ENCODE peak calls at places on chromosomes 12 and 14, in eight cellular contexts. One of them, this sample, is unnamed.

GRCh38 chr14:66244834-66245233 is 241.3 kb upstream of the CCDC196 start:
- DNase-seq in cardiac fibroblast: no peak
- DNase-seq in ureter: no peak
- DNase-seq in activated CD4-positive, alpha-beta T cell treated with anti-CD3 and anti-CD28 coated beads for 24 hours: no peak
- DNase-seq in EH: no peak
- DNase-seq in NCI-H1105 treated with DMSO at 0.1 percent for 48 hours: no peak
- DNase-seq in glutamatergic neuron: no peak
- DNase-seq in 8988T: no peak
- DNase-seq in this sample: no peak

GRCh38 chr12:82904219-82904795 is 217.6 kb downstream of the TMTC2 start:
- DNase-seq in cardiac fibroblast: peak
- DNase-seq in ureter: no peak
- DNase-seq in activated CD4-positive, alpha-beta T cell treated with anti-CD3 and anti-CD28 coated beads for 24 hours: no peak
- DNase-seq in EH: no peak
- DNase-seq in NCI-H1105 treated with DMSO at 0.1 percent for 48 hours: no peak
- DNase-seq in glutamatergic neuron: no peak
- DNase-seq in 8988T: no peak
- DNase-seq in this sample: no peak

GRCh38 chr14:92967346-92967926 is 44.5 kb downstream of the CHGA start:
- DNase-seq in cardiac fibroblast: peak
- DNase-seq in ureter: no peak
- DNase-seq in activated CD4-positive, alpha-beta T cell treated with anti-CD3 and anti-CD28 coated beads for 24 hours: no peak
- DNase-seq in EH: peak
- DNase-seq in NCI-H1105 treated with DMSO at 0.1 percent for 48 hours: no peak
- DNase-seq in glutamatergic neuron: no peak
- DNase-seq in 8988T: no peak
- DNase-seq in this sample: no peak

GRCh38 chr12:34606749-34607519 is 584.6 kb downstream of the ALG10 start:
- DNase-seq in cardiac fibroblast: no peak
- DNase-seq in ureter: no peak
- DNase-seq in activated CD4-positive, alpha-beta T cell treated with anti-CD3 and anti-CD28 coated beads for 24 hours: no peak
- DNase-seq in EH: no peak
- DNase-seq in NCI-H1105 treated with DMSO at 0.1 percent for 48 hours: no peak
- DNase-seq in glutamatergic neuron: no peak
- DNase-seq in 8988T: no peak
- DNase-seq in this sample: no peak

GRCh38 chr14:103336191-103336590 is 2.2 kb downstream of the EIF5 start:
- DNase-seq in cardiac fibroblast: no peak
- DNase-seq in ureter: no peak
- DNase-seq in activated CD4-positive, alpha-beta T cell treated with anti-CD3 and anti-CD28 coated beads for 24 hours: no peak
- DNase-seq in EH: no peak
- DNase-seq in NCI-H1105 treated with DMSO at 0.1 percent for 48 hours: no peak
- DNase-seq in glutamatergic neuron: no peak
- DNase-seq in 8988T: no peak
- DNase-seq in this sample: no peak

GRCh38 chr12:131260251-131260905 is 306.7 kb downstream of the ADGRD1 start:
- DNase-seq in cardiac fibroblast: no peak
- DNase-seq in ureter: no peak
- DNase-seq in activated CD4-positive, alpha-beta T cell treated with anti-CD3 and anti-CD28 coated beads for 24 hours: no peak
- DNase-seq in EH: no peak
- DNase-seq in NCI-H1105 treated with DMSO at 0.1 percent for 48 hours: no peak
- DNase-seq in glutamatergic neuron: no peak
- DNase-seq in 8988T: no peak
- DNase-seq in this sample: no peak

GRCh38 chr14:86420131-86420530 is 890.2 kb downstream of the FLRT2 start:
- DNase-seq in cardiac fibroblast: peak
- DNase-seq in ureter: no peak
- DNase-seq in activated CD4-positive, alpha-beta T cell treated with anti-CD3 and anti-CD28 coated beads for 24 hours: no peak
- DNase-seq in EH: no peak
- DNase-seq in NCI-H1105 treated with DMSO at 0.1 percent for 48 hours: no peak
- DNase-seq in glutamatergic neuron: no peak
- DNase-seq in 8988T: no peak
- DNase-seq in this sample: no peak

GRCh38 chr14:31978423-31978822 is 98.7 kb upstream of the ARHGAP5 start:
- DNase-seq in cardiac fibroblast: no peak
- DNase-seq in ureter: no peak
- DNase-seq in activated CD4-positive, alpha-beta T cell treated with anti-CD3 and anti-CD28 coated beads for 24 hours: no peak
- DNase-seq in EH: no peak
- DNase-seq in NCI-H1105 treated with DMSO at 0.1 percent for 48 hours: no peak
- DNase-seq in glutamatergic neuron: no peak
- DNase-seq in 8988T: no peak
- DNase-seq in this sample: no peak

GRCh38 chr14:24542346-24542936 is 33.6 kb downstream of the CTSG start:
- DNase-seq in cardiac fibroblast: no peak
- DNase-seq in ureter: no peak
- DNase-seq in activated CD4-positive, alpha-beta T cell treated with anti-CD3 and anti-CD28 coated beads for 24 hours: no peak
- DNase-seq in EH: peak
- DNase-seq in NCI-H1105 treated with DMSO at 0.1 percent for 48 hours: no peak
- DNase-seq in glutamatergic neuron: no peak
- DNase-seq in 8988T: no peak
- DNase-seq in this sample: no peak

GRCh38 chr14:103453791-103454190 is 68.6 kb downstream of the MARK3 start:
- DNase-seq in cardiac fibroblast: no peak
- DNase-seq in ureter: no peak
- DNase-seq in activated CD4-positive, alpha-beta T cell treated with anti-CD3 and anti-CD28 coated beads for 24 hours: no peak
- DNase-seq in EH: no peak
- DNase-seq in NCI-H1105 treated with DMSO at 0.1 percent for 48 hours: no peak
- DNase-seq in glutamatergic neuron: no peak
- DNase-seq in 8988T: no peak
- DNase-seq in this sample: no peak

GRCh38 chr14:94753067-94753466 is 16.8 kb downstream of the GSC start:
- DNase-seq in cardiac fibroblast: no peak
- DNase-seq in ureter: no peak
- DNase-seq in activated CD4-positive, alpha-beta T cell treated with anti-CD3 and anti-CD28 coated beads for 24 hours: no peak
- DNase-seq in EH: no peak
- DNase-seq in NCI-H1105 treated with DMSO at 0.1 percent for 48 hours: no peak
- DNase-seq in glutamatergic neuron: no peak
- DNase-seq in 8988T: no peak
- DNase-seq in this sample: no peak

GRCh38 chr12:90572778-90573177 is 382.2 kb downstream of the CCER1 start:
- DNase-seq in cardiac fibroblast: no peak
- DNase-seq in ureter: no peak
- DNase-seq in activated CD4-positive, alpha-beta T cell treated with anti-CD3 and anti-CD28 coated beads for 24 hours: no peak
- DNase-seq in EH: no peak
- DNase-seq in NCI-H1105 treated with DMSO at 0.1 percent for 48 hours: no peak
- DNase-seq in glutamatergic neuron: no peak
- DNase-seq in 8988T: no peak
- DNase-seq in this sample: no peak

GRCh38 chr14:28652782-28653181 is 113.8 kb upstream of the FOXG1 start:
- DNase-seq in cardiac fibroblast: peak
- DNase-seq in ureter: no peak
- DNase-seq in activated CD4-positive, alpha-beta T cell treated with anti-CD3 and anti-CD28 coated beads for 24 hours: no peak
- DNase-seq in EH: peak
- DNase-seq in NCI-H1105 treated with DMSO at 0.1 percent for 48 hours: no peak
- DNase-seq in glutamatergic neuron: no peak
- DNase-seq in 8988T: no peak
- DNase-seq in this sample: no peak

GRCh38 chr14:31025335-31026075 is at the start of gene AP4S1:
- DNase-seq in cardiac fibroblast: no peak
- DNase-seq in ureter: peak
- DNase-seq in activated CD4-positive, alpha-beta T cell treated with anti-CD3 and anti-CD28 coated beads for 24 hours: peak
- DNase-seq in EH: peak
- DNase-seq in NCI-H1105 treated with DMSO at 0.1 percent for 48 hours: peak
- DNase-seq in glutamatergic neuron: peak
- DNase-seq in 8988T: no peak
- DNase-seq in this sample: peak

GRCh38 chr14:101410126-101410525 is 151.2 kb upstream of the DIO3 start:
- DNase-seq in cardiac fibroblast: no peak
- DNase-seq in ureter: no peak
- DNase-seq in activated CD4-positive, alpha-beta T cell treated with anti-CD3 and anti-CD28 coated beads for 24 hours: no peak
- DNase-seq in EH: no peak
- DNase-seq in NCI-H1105 treated with DMSO at 0.1 percent for 48 hours: no peak
- DNase-seq in glutamatergic neuron: no peak
- DNase-seq in 8988T: no peak
- DNase-seq in this sample: no peak

GRCh38 chr12:74896186-74896585 is 313.5 kb downstream of the KCNC2 start:
- DNase-seq in cardiac fibroblast: no peak
- DNase-seq in ureter: no peak
- DNase-seq in activated CD4-positive, alpha-beta T cell treated with anti-CD3 and anti-CD28 coated beads for 24 hours: no peak
- DNase-seq in EH: no peak
- DNase-seq in NCI-H1105 treated with DMSO at 0.1 percent for 48 hours: no peak
- DNase-seq in glutamatergic neuron: no peak
- DNase-seq in 8988T: no peak
- DNase-seq in this sample: no peak

GRCh38 chr14:53367631-53368030 is 214.5 kb upstream of the DDHD1 start:
- DNase-seq in cardiac fibroblast: peak
- DNase-seq in ureter: no peak
- DNase-seq in activated CD4-positive, alpha-beta T cell treated with anti-CD3 and anti-CD28 coated beads for 24 hours: no peak
- DNase-seq in EH: peak
- DNase-seq in NCI-H1105 treated with DMSO at 0.1 percent for 48 hours: no peak
- DNase-seq in glutamatergic neuron: no peak
- DNase-seq in 8988T: no peak
- DNase-seq in this sample: no peak

GRCh38 chr14:104135121-104135903 is 3.1 kb upstream of the KIF26A start:
- DNase-seq in cardiac fibroblast: no peak
- DNase-seq in ureter: no peak
- DNase-seq in activated CD4-positive, alpha-beta T cell treated with anti-CD3 and anti-CD28 coated beads for 24 hours: no peak
- DNase-seq in EH: no peak
- DNase-seq in NCI-H1105 treated with DMSO at 0.1 percent for 48 hours: no peak
- DNase-seq in glutamatergic neuron: peak
- DNase-seq in 8988T: peak
- DNase-seq in this sample: no peak

GRCh38 chr12:124583854-124584253 is 16.4 kb upstream of the NCOR2 start:
- DNase-seq in cardiac fibroblast: no peak
- DNase-seq in ureter: no peak
- DNase-seq in activated CD4-positive, alpha-beta T cell treated with anti-CD3 and anti-CD28 coated beads for 24 hours: no peak
- DNase-seq in EH: no peak
- DNase-seq in NCI-H1105 treated with DMSO at 0.1 percent for 48 hours: no peak
- DNase-seq in glutamatergic neuron: no peak
- DNase-seq in 8988T: no peak
- DNase-seq in this sample: no peak

GRCh38 chr12:67991158-67991557 is 1.9 kb downstream of the IFNG-AS1 start:
- DNase-seq in cardiac fibroblast: no peak
- DNase-seq in ureter: no peak
- DNase-seq in activated CD4-positive, alpha-beta T cell treated with anti-CD3 and anti-CD28 coated beads for 24 hours: no peak
- DNase-seq in EH: no peak
- DNase-seq in NCI-H1105 treated with DMSO at 0.1 percent for 48 hours: no peak
- DNase-seq in glutamatergic neuron: peak
- DNase-seq in 8988T: no peak
- DNase-seq in this sample: no peak

GRCh38 chr14:75476274-75476995 is 45.8 kb upstream of the BATF start:
- DNase-seq in cardiac fibroblast: peak
- DNase-seq in ureter: no peak
- DNase-seq in activated CD4-positive, alpha-beta T cell treated with anti-CD3 and anti-CD28 coated beads for 24 hours: no peak
- DNase-seq in EH: no peak
- DNase-seq in NCI-H1105 treated with DMSO at 0.1 percent for 48 hours: no peak
- DNase-seq in glutamatergic neuron: no peak
- DNase-seq in 8988T: no peak
- DNase-seq in this sample: no peak

GRCh38 chr14:69571879-69572633 is 2.6 kb downstream of the CCDC177 start:
- DNase-seq in cardiac fibroblast: peak
- DNase-seq in ureter: no peak
- DNase-seq in activated CD4-positive, alpha-beta T cell treated with anti-CD3 and anti-CD28 coated beads for 24 hours: no peak
- DNase-seq in EH: peak
- DNase-seq in NCI-H1105 treated with DMSO at 0.1 percent for 48 hours: no peak
- DNase-seq in glutamatergic neuron: peak
- DNase-seq in 8988T: peak
- DNase-seq in this sample: no peak

GRCh38 chr12:4934651-4935050 is 24.9 kb downstream of the KCNA1 start:
- DNase-seq in cardiac fibroblast: no peak
- DNase-seq in ureter: no peak
- DNase-seq in activated CD4-positive, alpha-beta T cell treated with anti-CD3 and anti-CD28 coated beads for 24 hours: no peak
- DNase-seq in EH: no peak
- DNase-seq in NCI-H1105 treated with DMSO at 0.1 percent for 48 hours: peak
- DNase-seq in glutamatergic neuron: no peak
- DNase-seq in 8988T: no peak
- DNase-seq in this sample: no peak

GRCh38 chr12:48199784-48200198 is 3.3 kb downstream of the OR10AD1 start:
- DNase-seq in cardiac fibroblast: peak
- DNase-seq in ureter: no peak
- DNase-seq in activated CD4-positive, alpha-beta T cell treated with anti-CD3 and anti-CD28 coated beads for 24 hours: no peak
- DNase-seq in EH: peak
- DNase-seq in NCI-H1105 treated with DMSO at 0.1 percent for 48 hours: no peak
- DNase-seq in glutamatergic neuron: no peak
- DNase-seq in 8988T: no peak
- DNase-seq in this sample: peak

GRCh38 chr12:65779091-65779642 is 45.1 kb upstream of the HMGA2 start:
- DNase-seq in cardiac fibroblast: peak
- DNase-seq in ureter: no peak
- DNase-seq in activated CD4-positive, alpha-beta T cell treated with anti-CD3 and anti-CD28 coated beads for 24 hours: no peak
- DNase-seq in EH: peak
- DNase-seq in NCI-H1105 treated with DMSO at 0.1 percent for 48 hours: no peak
- DNase-seq in glutamatergic neuron: no peak
- DNase-seq in 8988T: no peak
- DNase-seq in this sample: no peak